ENCODE peak calls at places on chromosomes 13 and 19, in seven cellular contexts. One of them, this sample, is unnamed.

GRCh38 chr19:4955274-4955673 is 13.6 kb upstream of the KDM4B start:
- DNase-seq in IMR-90: no peak
- DNase-seq in mesendoderm: no peak
- DNase-seq in H1: no peak
- DNase-seq in H9: no peak
- DNase-seq in mesenchymal stem cell: no peak
- DNase-seq in trophoblast cell: no peak
- DNase-seq in this sample: no peak

GRCh38 chr19:1066251-1066747 is 668 bp upstream of the ARHGAP45 start:
- DNase-seq in IMR-90: no peak
- DNase-seq in mesendoderm: peak; percentile 78
- DNase-seq in H1: no peak
- DNase-seq in H9: peak; percentile 76
- DNase-seq in mesenchymal stem cell: no peak
- DNase-seq in trophoblast cell: peak; percentile 99
- DNase-seq in this sample: no peak

GRCh38 chr19:13553880-13554400 is 47.7 kb upstream of the CACNA1A start:
- DNase-seq in IMR-90: no peak
- DNase-seq in mesendoderm: no peak
- DNase-seq in H1: no peak
- DNase-seq in H9: no peak
- DNase-seq in mesenchymal stem cell: no peak
- DNase-seq in trophoblast cell: no peak
- DNase-seq in this sample: no peak

GRCh38 chr13:103663996-103664395 is 597.8 kb upstream of the SLC10A2 start:
- DNase-seq in IMR-90: no peak
- DNase-seq in mesendoderm: no peak
- DNase-seq in H1: no peak
- DNase-seq in H9: no peak
- DNase-seq in mesenchymal stem cell: no peak
- DNase-seq in trophoblast cell: no peak
- DNase-seq in this sample: no peak

GRCh38 chr19:911197-912033 is 1.6 kb downstream of the R3HDM4 start:
- DNase-seq in IMR-90: no peak
- DNase-seq in mesendoderm: no peak
- DNase-seq in H1: no peak
- DNase-seq in H9: peak; percentile 55
- DNase-seq in mesenchymal stem cell: no peak
- DNase-seq in trophoblast cell: no peak
- DNase-seq in this sample: no peak

GRCh38 chr19:29483641-29483920 is 42.2 kb upstream of the VSTM2B start:
- DNase-seq in IMR-90: no peak
- DNase-seq in mesendoderm: no peak
- DNase-seq in H1: no peak
- DNase-seq in H9: peak; percentile 5
- DNase-seq in mesenchymal stem cell: no peak
- DNase-seq in trophoblast cell: no peak
- DNase-seq in this sample: no peak

GRCh38 chr13:113063091-113063491 is 42.5 kb upstream of the F7 start:
- DNase-seq in IMR-90: no peak
- DNase-seq in mesendoderm: no peak
- DNase-seq in H1: no peak
- DNase-seq in H9: no peak
- DNase-seq in mesenchymal stem cell: no peak
- DNase-seq in trophoblast cell: no peak
- DNase-seq in this sample: no peak

GRCh38 chr19:17107546-17108452 is 32.2 kb downstream of the MYO9B start:
- DNase-seq in IMR-90: peak; percentile 98
- DNase-seq in mesendoderm: peak; percentile 59
- DNase-seq in H1: no peak
- DNase-seq in H9: no peak
- DNase-seq in mesenchymal stem cell: peak; percentile 98
- DNase-seq in trophoblast cell: peak; percentile 89
- DNase-seq in this sample: no peak

GRCh38 chr19:4014541-4015491 is 7.3 kb downstream of the PIAS4 start:
- DNase-seq in IMR-90: no peak
- DNase-seq in mesendoderm: peak; percentile 45
- DNase-seq in H1: no peak
- DNase-seq in H9: peak; percentile 84
- DNase-seq in mesenchymal stem cell: no peak
- DNase-seq in trophoblast cell: no peak
- DNase-seq in this sample: no peak

GRCh38 chr13:59012731-59013130 is 1151.0 kb downstream of the DIAPH3 start:
- DNase-seq in IMR-90: no peak
- DNase-seq in mesendoderm: peak; percentile 75
- DNase-seq in H1: no peak
- DNase-seq in H9: peak; percentile 34
- DNase-seq in mesenchymal stem cell: no peak
- DNase-seq in trophoblast cell: no peak
- DNase-seq in this sample: no peak

GRCh38 chr19:29672933-29673336 is 7.7 kb downstream of the PLEKHF1 start:
- DNase-seq in IMR-90: no peak
- DNase-seq in mesendoderm: no peak
- DNase-seq in H1: no peak
- DNase-seq in H9: no peak
- DNase-seq in mesenchymal stem cell: no peak
- DNase-seq in trophoblast cell: no peak
- DNase-seq in this sample: no peak

GRCh38 chr13:106372199-106373160 is 163.0 kb downstream of the EFNB2 start:
- DNase-seq in IMR-90: peak; percentile 54
- DNase-seq in mesendoderm: no peak
- DNase-seq in H1: no peak
- DNase-seq in H9: no peak
- DNase-seq in mesenchymal stem cell: peak; percentile 57
- DNase-seq in trophoblast cell: no peak
- DNase-seq in this sample: no peak

GRCh38 chr19:6376512-6377193 is 920 bp upstream of the PSPN start:
- DNase-seq in IMR-90: no peak
- DNase-seq in mesendoderm: no peak
- DNase-seq in H1: no peak
- DNase-seq in H9: no peak
- DNase-seq in mesenchymal stem cell: no peak
- DNase-seq in trophoblast cell: no peak
- DNase-seq in this sample: no peak

GRCh38 chr13:21218351-21219043 is 42.0 kb downstream of the MRPL57 start:
- DNase-seq in IMR-90: no peak
- DNase-seq in mesendoderm: no peak
- DNase-seq in H1: no peak
- DNase-seq in H9: no peak
- DNase-seq in mesenchymal stem cell: no peak
- DNase-seq in trophoblast cell: no peak
- DNase-seq in this sample: no peak

GRCh38 chr19:6030214-6030507 is 52.2 kb upstream of the RANBP3 start:
- DNase-seq in IMR-90: peak; percentile 79
- DNase-seq in mesendoderm: no peak
- DNase-seq in H1: no peak
- DNase-seq in H9: no peak
- DNase-seq in mesenchymal stem cell: peak; percentile 85
- DNase-seq in trophoblast cell: peak; percentile 92
- DNase-seq in this sample: no peak

GRCh38 chr19:32154418-32154817 is 191.0 kb upstream of the ZNF507 start:
- DNase-seq in IMR-90: no peak
- DNase-seq in mesendoderm: no peak
- DNase-seq in H1: no peak
- DNase-seq in H9: no peak
- DNase-seq in mesenchymal stem cell: no peak
- DNase-seq in trophoblast cell: no peak
- DNase-seq in this sample: no peak

DNA sequence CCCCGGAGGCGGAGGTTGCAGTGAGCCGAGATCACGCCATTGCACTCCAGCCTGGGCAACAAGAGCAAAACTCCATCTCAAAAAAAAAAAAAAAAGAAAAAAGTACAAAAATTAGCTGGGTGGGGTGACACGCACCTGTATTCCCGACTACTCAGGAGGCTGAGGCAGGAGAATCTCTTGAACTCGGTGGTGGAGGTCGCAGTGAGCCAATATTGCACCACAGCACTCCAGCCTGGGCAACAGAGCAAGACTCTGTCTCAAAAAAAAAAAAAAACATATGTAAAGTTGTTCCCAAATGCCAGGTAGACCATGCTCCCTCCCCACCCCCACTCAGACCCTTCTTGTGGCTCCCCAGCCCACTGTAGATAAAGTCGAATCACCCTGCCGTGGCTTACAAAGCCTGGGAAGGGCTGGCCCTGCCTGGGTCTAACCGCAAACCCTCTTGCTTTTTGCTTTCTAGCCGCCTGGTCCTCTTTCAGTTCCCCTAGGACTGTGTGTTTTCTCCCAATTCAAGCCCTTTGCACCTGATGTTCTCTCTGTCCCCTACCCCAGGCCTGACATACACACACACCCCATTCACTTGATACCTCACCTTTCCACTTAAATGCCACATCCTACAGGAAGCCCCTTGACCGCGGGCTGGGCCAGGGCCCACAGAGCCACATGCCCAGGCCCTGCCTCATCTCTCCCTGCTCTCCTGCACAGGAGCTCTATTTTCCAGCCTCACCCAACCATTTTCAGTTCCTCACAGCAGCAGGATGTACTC is 34.4 kb downstream of the MAP4K1 start:
- DNase-seq in IMR-90: no peak
- DNase-seq in mesendoderm: no peak
- DNase-seq in H1: no peak
- DNase-seq in H9: no peak
- DNase-seq in mesenchymal stem cell: no peak
- DNase-seq in trophoblast cell: no peak
- DNase-seq in this sample: no peak
- H2AK5ac ChIP-seq in IMR-90: no peak overlapping the region
- H2AK5ac ChIP-seq in mesendoderm: no peak overlapping the region
- H2AK5ac ChIP-seq in H1: no peak overlapping the region
- H2AK5ac ChIP-seq in H9: no peak overlapping the region
- H2AK5ac ChIP-seq in mesenchymal stem cell: no peak overlapping the region
- H2AK5ac ChIP-seq in trophoblast cell: no peak overlapping the region
- H2AK5ac ChIP-seq in this sample: no peak overlapping the region

DNA sequence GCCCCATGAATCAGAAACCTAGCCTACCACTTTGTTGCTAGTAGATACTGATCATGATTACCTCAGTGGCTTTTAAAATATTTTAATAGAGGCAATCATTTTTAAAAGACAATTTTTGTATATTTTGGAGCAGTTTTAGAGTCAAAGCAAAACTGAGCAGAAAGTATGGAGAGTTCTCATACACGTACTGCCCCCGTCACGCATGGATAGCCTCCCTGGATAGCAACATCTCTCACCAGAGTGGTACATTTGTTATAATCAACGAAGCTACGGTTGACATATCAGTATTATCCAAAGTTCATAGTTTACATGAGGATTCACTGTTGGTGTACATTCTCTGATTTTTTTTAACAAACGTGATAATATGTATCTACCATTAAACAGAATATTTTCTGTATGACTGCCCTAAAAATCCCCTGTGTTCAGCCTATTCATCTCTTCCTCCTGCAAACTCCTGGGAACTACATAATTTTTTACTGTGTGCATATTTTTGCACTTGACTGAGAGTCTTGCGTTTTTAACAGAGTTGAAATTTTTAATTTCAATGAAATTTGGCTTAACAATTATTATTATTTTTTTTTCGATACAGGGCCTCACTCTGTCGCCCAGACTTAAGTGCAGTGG is 1436.8 kb upstream of the PCDH9 start:
- DNase-seq in IMR-90: no peak
- DNase-seq in mesendoderm: no peak
- DNase-seq in H1: no peak
- DNase-seq in H9: no peak
- DNase-seq in mesenchymal stem cell: no peak
- DNase-seq in trophoblast cell: no peak
- DNase-seq in this sample: no peak
- H3K4ac ChIP-seq in IMR-90: no peak overlapping the region
- H3K4ac ChIP-seq in mesendoderm: no peak overlapping the region
- H3K4ac ChIP-seq in H1: no peak overlapping the region
- H3K4ac ChIP-seq in H9: no peak overlapping the region
- H3K4ac ChIP-seq in mesenchymal stem cell: no peak overlapping the region
- H3K4ac ChIP-seq in trophoblast cell: no peak overlapping the region
- H3K4ac ChIP-seq in this sample: no peak overlapping the region

GRCh38 chr19:41767105-41767504 is 11.8 kb downstream of the CEACAM6 start:
- DNase-seq in IMR-90: no peak
- DNase-seq in mesendoderm: no peak
- DNase-seq in H1: no peak
- DNase-seq in H9: no peak
- DNase-seq in mesenchymal stem cell: no peak
- DNase-seq in trophoblast cell: no peak
- DNase-seq in this sample: no peak
- H2AK5ac ChIP-seq in IMR-90: no peak overlapping the region
- H2AK5ac ChIP-seq in mesendoderm: no peak overlapping the region
- H2AK5ac ChIP-seq in H1: no peak overlapping the region
- H2AK5ac ChIP-seq in H9: no peak overlapping the region
- H2AK5ac ChIP-seq in mesenchymal stem cell: no peak overlapping the region
- H2AK5ac ChIP-seq in trophoblast cell: no peak overlapping the region
- H2AK5ac ChIP-seq in this sample: no peak overlapping the region

GRCh38 chr13:40484981-40485380 is 181.5 kb downstream of the FOXO1 start:
- DNase-seq in IMR-90: no peak
- DNase-seq in mesendoderm: no peak
- DNase-seq in H1: no peak
- DNase-seq in H9: no peak
- DNase-seq in mesenchymal stem cell: no peak
- DNase-seq in trophoblast cell: no peak
- DNase-seq in this sample: no peak
- H3K4ac ChIP-seq in IMR-90: no peak overlapping the region
- H3K4ac ChIP-seq in mesendoderm: no peak overlapping the region
- H3K4ac ChIP-seq in H1: no peak overlapping the region
- H3K4ac ChIP-seq in H9: no peak overlapping the region
- H3K4ac ChIP-seq in mesenchymal stem cell: no peak overlapping the region
- H3K4ac ChIP-seq in trophoblast cell: no peak overlapping the region
- H3K4ac ChIP-seq in this sample: no peak overlapping the region

GRCh38 chr13:48126944-48127814 is 32.3 kb upstream of the MED4 start:
- DNase-seq in IMR-90: peak; percentile 60
- DNase-seq in mesendoderm: peak; percentile 93
- DNase-seq in H1: peak; percentile 34
- DNase-seq in H9: peak; percentile 51
- DNase-seq in mesenchymal stem cell: peak; percentile 72
- DNase-seq in trophoblast cell: peak; percentile 82
- DNase-seq in this sample: peak; percentile 54

GRCh38 chr13:48125794-48126228 is 30.9 kb upstream of the MED4 start:
- DNase-seq in IMR-90: no peak
- DNase-seq in mesendoderm: no peak
- DNase-seq in H1: no peak
- DNase-seq in H9: no peak
- DNase-seq in mesenchymal stem cell: peak; percentile 59
- DNase-seq in trophoblast cell: no peak
- DNase-seq in this sample: no peak

GRCh38 chr13:48121733-48122132 is 26.8 kb upstream of the MED4 start:
- DNase-seq in IMR-90: no peak
- DNase-seq in mesendoderm: peak; percentile 23
- DNase-seq in H1: no peak
- DNase-seq in H9: no peak
- DNase-seq in mesenchymal stem cell: peak; percentile 24
- DNase-seq in trophoblast cell: no peak
- DNase-seq in this sample: no peak

GRCh38 chr13:48120246-48120645 is 25.3 kb upstream of the MED4 start:
- DNase-seq in IMR-90: no peak
- DNase-seq in mesendoderm: no peak
- DNase-seq in H1: no peak
- DNase-seq in H9: no peak
- DNase-seq in mesenchymal stem cell: no peak
- DNase-seq in trophoblast cell: no peak
- DNase-seq in this sample: no peak

DNA sequence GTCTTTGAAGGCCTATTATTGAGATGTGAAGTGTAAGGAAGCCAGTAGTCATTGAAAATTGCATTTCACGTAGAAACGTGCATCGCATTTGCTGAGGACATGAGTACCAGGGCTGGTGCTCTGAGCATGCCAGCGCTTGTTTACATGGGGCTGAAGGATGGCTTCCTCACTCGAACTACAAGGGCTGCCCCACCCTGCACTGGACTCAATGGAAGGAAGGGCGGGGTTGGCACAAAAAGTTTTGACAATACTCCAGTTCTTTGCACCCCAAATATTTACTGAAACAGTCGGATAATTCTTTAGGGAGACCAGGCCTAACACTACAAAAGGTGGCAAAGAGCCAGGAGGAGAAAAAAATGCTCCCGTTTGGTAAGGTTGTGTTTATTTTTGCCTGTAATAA is 28.9 kb upstream of the MED4 start:
- DNase-seq in IMR-90: no peak
- DNase-seq in mesendoderm: no peak
- DNase-seq in H1: no peak
- DNase-seq in H9: no peak
- DNase-seq in mesenchymal stem cell: no peak
- DNase-seq in trophoblast cell: no peak
- DNase-seq in this sample: no peak
- H2AK5ac ChIP-seq in IMR-90: no peak overlapping the region
- H2AK5ac ChIP-seq in mesendoderm: no peak overlapping the region
- H2AK5ac ChIP-seq in H1: no peak overlapping the region
- H2AK5ac ChIP-seq in H9: no peak overlapping the region
- H2AK5ac ChIP-seq in mesenchymal stem cell: no peak overlapping the region
- H2AK5ac ChIP-seq in trophoblast cell: no peak overlapping the region
- H2AK5ac ChIP-seq in this sample: no peak overlapping the region